ENCODE peak calls at places on chromosomes 13 and 19, in eight cellular contexts. Y is astrocyte of the cerebellum, R is NCI-H2171, Z is transverse colon, O is T-helper 2 cell, B is epithelial cell of esophagus, K is GF-D8, U is astrocyte. C is an unnamed sample.

GRCh38 chr13:66469745-66470144 is 760.4 kb downstream of the PCDH9 start:
- DNase-seq in Y (no peak), R (no peak), Z (no peak), O (no peak), B (no peak), K (no peak), U (no peak), C (no peak)

GRCh38 chr13:25319781-25320180 is 18.4 kb downstream of the NUP58 start:
- DNase-seq in Y (no peak), R (no peak), Z (no peak), O (no peak), B (no peak), K (no peak), U (no peak), C (no peak)

GRCh38 chr19:8445488-8446001 is 770 bp downstream of the HNRNPM start:
- DNase-seq in Y (no peak), R (no peak), Z (peak), O (peak), B (peak), K (no peak), U (no peak), C (peak)

GRCh38 chr19:7427944-7428343 is 60.9 kb downstream of the PEX11G start:
- DNase-seq in Y (no peak), R (no peak), Z (no peak), O (no peak), B (no peak), K (no peak), U (peak), C (no peak)

GRCh38 chr19:42028304-42029216 is 34.5 kb upstream of the ATP1A3 start:
- DNase-seq in Y (no peak), R (no peak), Z (no peak), O (no peak), B (no peak), K (no peak), U (no peak), C (no peak)

GRCh38 chr13:20054586-20054985 is 96.1 kb downstream of the ZMYM2 start:
- DNase-seq in Y (no peak), R (no peak), Z (no peak), O (no peak), B (no peak), K (no peak), U (no peak), C (no peak)

GRCh38 chr13:31310781-31311180 is 111.0 kb downstream of the B3GLCT start:
- DNase-seq in Y (no peak), R (peak), Z (no peak), O (no peak), B (peak), K (no peak), U (no peak), C (no peak)

GRCh38 chr13:98142427-98143156 is at the start of gene FARP1:
- DNase-seq in Y (no peak), R (peak), Z (peak), O (no peak), B (peak), K (no peak), U (peak), C (peak)

GRCh38 chr13:33918199-33918932 is 100.4 kb downstream of the RFC3 start:
- DNase-seq in Y (peak), R (no peak), Z (no peak), O (no peak), B (peak), K (no peak), U (peak), C (no peak)

GRCh38 chr19:16168465-16169081 is 4.8 kb downstream of the CIB3 start:
- DNase-seq in Y (no peak), R (no peak), Z (no peak), O (no peak), B (no peak), K (peak), U (peak), C (no peak)

GRCh38 chr19:10543059-10543419 is 665 bp upstream of the ATG4D start:
- DNase-seq in Y (no peak), R (peak), Z (no peak), O (no peak), B (no peak), K (no peak), U (no peak), C (no peak)

GRCh38 chr19:15104411-15104810 is 2.8 kb upstream of the SYDE1 start:
- DNase-seq in Y (no peak), R (no peak), Z (no peak), O (no peak), B (no peak), K (no peak), U (no peak), C (no peak)

GRCh38 chr13:103157034-103157433 is 90.8 kb upstream of the SLC10A2 start:
- DNase-seq in Y (no peak), R (no peak), Z (no peak), O (no peak), B (peak), K (no peak), U (no peak), C (no peak)

GRCh38 chr19:51689751-51690358 is 3.3 kb upstream of the SPACA6 start:
- DNase-seq in Y (no peak), R (no peak), Z (peak), O (no peak), B (peak), K (no peak), U (no peak), C (no peak)

GRCh38 chr19:58274771-58275199 is 4.0 kb upstream of the ZNF8 start:
- DNase-seq in Y (no peak), R (no peak), Z (no peak), O (no peak), B (no peak), K (no peak), U (peak), C (peak)

GRCh38 chr13:48585456-48585840 is 52.6 kb upstream of the RCBTB2 start:
- DNase-seq in Y (peak), R (no peak), Z (peak), O (no peak), B (no peak), K (peak), U (peak), C (peak)

GRCh38 chr19:35805518-35806102 is 7.0 kb downstream of the PRODH2 start:
- DNase-seq in Y (no peak), R (peak), Z (no peak), O (no peak), B (no peak), K (no peak), U (no peak), C (no peak)

GRCh38 chr13:59673301-59673700 is 490.4 kb downstream of the DIAPH3 start:
- DNase-seq in Y (peak), R (no peak), Z (no peak), O (no peak), B (no peak), K (no peak), U (peak), C (no peak)

GRCh38 chr19:23203841-23204344 is 46.3 kb downstream of the ZNF724 start:
- DNase-seq in Y (no peak), R (no peak), Z (no peak), O (no peak), B (no peak), K (no peak), U (no peak), C (no peak)

GRCh38 chr19:31253816-31254551 is 95.3 kb downstream of the TSHZ3 start:
- DNase-seq in Y (peak), R (no peak), Z (no peak), O (no peak), B (peak), K (no peak), U (peak), C (no peak)

C was measured in small intestine.